ENCODE peak calls at places on chromosome 21, in four cellular contexts. One of them, this sample, is unnamed.

GRCh38 chr21:17048974-17049373 is 463.9 kb upstream of the CXADR start:
- DNase-seq in A549: no peak
- DNase-seq in H1: no peak
- DNase-seq in K562: no peak
- DNase-seq in this sample: no peak

GRCh38 chr21:16193758-16194606 is 464.2 kb downstream of the USP25 start:
- DNase-seq in A549: peak; percentile 4
- DNase-seq in H1: no peak
- DNase-seq in K562: no peak
- DNase-seq in this sample: no peak

GRCh38 chr21:17610862-17611261 is 1.8 kb downstream of the BTG3 start:
- DNase-seq in A549: no peak
- DNase-seq in H1: no peak
- DNase-seq in K562: peak; percentile 40
- DNase-seq in this sample: peak; percentile 13

GRCh38 chr21:37636152-37636860 is 269.7 kb downstream of the DYRK1A start:
- DNase-seq in A549: peak; percentile 49
- DNase-seq in H1: no peak
- DNase-seq in K562: no peak
- DNase-seq in this sample: no peak

GRCh38 chr21:45259206-45259795 is 28.4 kb downstream of the POFUT2 start:
- DNase-seq in A549: no peak
- DNase-seq in H1: peak; percentile 39
- DNase-seq in K562: no peak
- DNase-seq in this sample: no peak

GRCh38 chr21:21624674-21625073 is 626.5 kb downstream of the NCAM2 start:
- DNase-seq in A549: no peak
- DNase-seq in H1: no peak
- DNase-seq in K562: no peak
- DNase-seq in this sample: no peak

GRCh38 chr21:31850886-31851285 is 21.9 kb upstream of the HUNK start:
- DNase-seq in A549: no peak
- DNase-seq in H1: no peak
- DNase-seq in K562: no peak
- DNase-seq in this sample: no peak

GRCh38 chr21:37338671-37339526 is 27.7 kb upstream of the DYRK1A start:
- DNase-seq in A549: peak; percentile 81
- DNase-seq in H1: no peak
- DNase-seq in K562: peak; percentile 89
- DNase-seq in this sample: peak; percentile 79

GRCh38 chr21:16554522-16554921 is 824.7 kb downstream of the USP25 start:
- DNase-seq in A549: no peak
- DNase-seq in H1: no peak
- DNase-seq in K562: no peak
- DNase-seq in this sample: no peak

GRCh38 chr21:32088471-32088870 is 190.4 kb downstream of the MIS18A start:
- DNase-seq in A549: no peak
- DNase-seq in H1: no peak
- DNase-seq in K562: no peak
- DNase-seq in this sample: no peak

GRCh38 chr21:45555251-45555556 is 13.0 kb upstream of the SLC19A1 start:
- DNase-seq in A549: no peak
- DNase-seq in H1: no peak
- DNase-seq in K562: no peak
- DNase-seq in this sample: no peak

GRCh38 chr21:35643176-35643575 is 417.1 kb downstream of the SETD4 start:
- DNase-seq in A549: no peak
- DNase-seq in H1: no peak
- DNase-seq in K562: no peak
- DNase-seq in this sample: no peak

GRCh38 chr21:34141373-34141772 is 68.0 kb downstream of the MRPS6 start:
- DNase-seq in A549: no peak
- DNase-seq in H1: peak; percentile 20
- DNase-seq in K562: no peak
- DNase-seq in this sample: no peak

GRCh38 chr21:35086357-35086756 is 37.3 kb upstream of the RUNX1 start:
- DNase-seq in A549: no peak
- DNase-seq in H1: no peak
- DNase-seq in K562: no peak
- DNase-seq in this sample: no peak

GRCh38 chr21:35252831-35253230 is 203.7 kb upstream of the RUNX1 start:
- DNase-seq in A549: no peak
- DNase-seq in H1: no peak
- DNase-seq in K562: no peak
- DNase-seq in this sample: no peak

GRCh38 chr21:34635307-34635706 is 20.4 kb upstream of the RCAN1 start:
- DNase-seq in A549: no peak
- DNase-seq in H1: peak; percentile 77
- DNase-seq in K562: peak; percentile 53
- DNase-seq in this sample: no peak

GRCh38 chr21:20649231-20649630 is 349.0 kb upstream of the NCAM2 start:
- DNase-seq in A549: no peak
- DNase-seq in H1: no peak
- DNase-seq in K562: no peak
- DNase-seq in this sample: no peak

GRCh38 chr21:45187646-45188045 is 100.0 kb downstream of the POFUT2 start:
- DNase-seq in A549: no peak
- DNase-seq in H1: no peak
- DNase-seq in K562: no peak
- DNase-seq in this sample: no peak

GRCh38 chr21:35303085-35303484 is 254.0 kb upstream of the RUNX1 start:
- DNase-seq in A549: no peak
- DNase-seq in H1: no peak
- DNase-seq in K562: no peak
- DNase-seq in this sample: no peak

GRCh38 chr21:45515241-45516061 is 26.8 kb downstream of the SLC19A1 start:
- DNase-seq in A549: no peak
- DNase-seq in H1: no peak
- DNase-seq in K562: no peak
- DNase-seq in this sample: no peak

GRCh38 chr21:33847586-33848251 is 67.9 kb downstream of the ATP5PO start:
- DNase-seq in A549: no peak
- DNase-seq in H1: no peak
- DNase-seq in K562: no peak
- DNase-seq in this sample: no peak

GRCh38 chr21:23960769-23961168 is 1646.5 kb downstream of the MRPL39 start:
- DNase-seq in A549: no peak
- DNase-seq in H1: no peak
- DNase-seq in K562: no peak
- DNase-seq in this sample: no peak

GRCh38 chr21:35217504-35218060 is 168.5 kb upstream of the RUNX1 start:
- DNase-seq in A549: peak; percentile 6
- DNase-seq in H1: no peak
- DNase-seq in K562: no peak
- DNase-seq in this sample: peak; percentile 10

GRCh38 chr21:37675202-37675801 is 241.0 kb downstream of the KCNJ6 start:
- DNase-seq in A549: peak; percentile 14
- DNase-seq in H1: peak; percentile 96
- DNase-seq in K562: peak; percentile 80
- DNase-seq in this sample: no peak

GRCh38 chr21:38140192-38140905 is 116.4 kb upstream of the KCNJ15 start:
- DNase-seq in A549: peak; percentile 17
- DNase-seq in H1: no peak
- DNase-seq in K562: no peak
- DNase-seq in this sample: no peak

GRCh38 chr21:17679002-17679600 is 66.4 kb upstream of the BTG3 start:
- DNase-seq in A549: peak; percentile 14
- DNase-seq in H1: no peak
- DNase-seq in K562: peak; percentile 59
- DNase-seq in this sample: peak; percentile 57

GRCh38 chr21:32189688-32190483 is 89.0 kb downstream of the MIS18A start:
- DNase-seq in A549: no peak
- DNase-seq in H1: no peak
- DNase-seq in K562: no peak
- DNase-seq in this sample: no peak

GRCh38 chr21:33682992-33683627 is 40.8 kb downstream of the ITSN1 start:
- DNase-seq in A549: peak; percentile 3
- DNase-seq in H1: no peak
- DNase-seq in K562: peak; percentile 67
- DNase-seq in this sample: peak; percentile 56

GRCh38 chr21:28608646-28609045 is 384.0 kb downstream of the LTN1 start:
- DNase-seq in A549: no peak
- DNase-seq in H1: no peak
- DNase-seq in K562: no peak
- DNase-seq in this sample: no peak

GRCh38 chr21:17660449-17660848 is 47.7 kb upstream of the BTG3 start:
- DNase-seq in A549: no peak
- DNase-seq in H1: no peak
- DNase-seq in K562: no peak
- DNase-seq in this sample: no peak

GRCh38 chr21:36246080-36246631 is 73.8 kb upstream of the MORC3 start:
- DNase-seq in A549: no peak
- DNase-seq in H1: no peak
- DNase-seq in K562: no peak
- DNase-seq in this sample: no peak

GRCh38 chr21:10627316-10627863 is 106.0 kb downstream of the TPTE start:
- DNase-seq in A549: no peak
- DNase-seq in H1: no peak
- DNase-seq in K562: no peak
- DNase-seq in this sample: no peak

GRCh38 chr21:19237603-19238002 is 834.0 kb upstream of the TMPRSS15 start:
- DNase-seq in A549: no peak
- DNase-seq in H1: no peak
- DNase-seq in K562: no peak
- DNase-seq in this sample: no peak

GRCh38 chr21:35840197-35840799 is 220.0 kb downstream of the SETD4 start:
- DNase-seq in A549: peak; percentile 5
- DNase-seq in H1: no peak
- DNase-seq in K562: peak; percentile 78
- DNase-seq in this sample: peak; percentile 50

GRCh38 chr21:37341254-37341960 is 25.2 kb upstream of the DYRK1A start:
- DNase-seq in A549: no peak
- DNase-seq in H1: no peak
- DNase-seq in K562: peak; percentile 15
- DNase-seq in this sample: no peak

GRCh38 chr21:37001446-37001845 is 5.1 kb upstream of the RIPPLY3 start:
- DNase-seq in A549: no peak
- DNase-seq in H1: no peak
- DNase-seq in K562: no peak
- DNase-seq in this sample: no peak

GRCh38 chr21:45747802-45748445 is 104.4 kb downstream of the PCBP3 start:
- DNase-seq in A549: peak; percentile 38
- DNase-seq in H1: peak; percentile 45
- DNase-seq in K562: no peak
- DNase-seq in this sample: no peak

GRCh38 chr21:41112740-41113692 is 54.9 kb upstream of the BACE2 start:
- DNase-seq in A549: no peak
- DNase-seq in H1: no peak
- DNase-seq in K562: no peak
- DNase-seq in this sample: no peak
- TF ChIP-seq PHF8 in A549: no peak
- TF ChIP-seq PHF8 in H1: no peak
- TF ChIP-seq PHF8 in K562: no peak
- TF ChIP-seq PHF8 in this sample: no peak

GRCh38 chr21:39388038-39388810 is 39.3 kb upstream of the HMGN1 start:
- DNase-seq in A549: peak; percentile 72
- DNase-seq in H1: peak; percentile 99
- DNase-seq in K562: peak; percentile 96
- DNase-seq in this sample: peak; percentile 67

GRCh38 chr21:39388811-39389155 is 39.9 kb upstream of the HMGN1 start:
- DNase-seq in A549: no peak
- DNase-seq in H1: no peak
- DNase-seq in K562: no peak
- DNase-seq in this sample: no peak

GRCh38 chr21:39386899-39387298 is 38.0 kb upstream of the HMGN1 start:
- DNase-seq in A549: no peak
- DNase-seq in H1: no peak
- DNase-seq in K562: no peak
- DNase-seq in this sample: no peak

GRCh38 chr21:39386194-39386593 is 37.3 kb upstream of the HMGN1 start:
- DNase-seq in A549: no peak
- DNase-seq in H1: no peak
- DNase-seq in K562: no peak
- DNase-seq in this sample: peak; percentile 75

DNA sequence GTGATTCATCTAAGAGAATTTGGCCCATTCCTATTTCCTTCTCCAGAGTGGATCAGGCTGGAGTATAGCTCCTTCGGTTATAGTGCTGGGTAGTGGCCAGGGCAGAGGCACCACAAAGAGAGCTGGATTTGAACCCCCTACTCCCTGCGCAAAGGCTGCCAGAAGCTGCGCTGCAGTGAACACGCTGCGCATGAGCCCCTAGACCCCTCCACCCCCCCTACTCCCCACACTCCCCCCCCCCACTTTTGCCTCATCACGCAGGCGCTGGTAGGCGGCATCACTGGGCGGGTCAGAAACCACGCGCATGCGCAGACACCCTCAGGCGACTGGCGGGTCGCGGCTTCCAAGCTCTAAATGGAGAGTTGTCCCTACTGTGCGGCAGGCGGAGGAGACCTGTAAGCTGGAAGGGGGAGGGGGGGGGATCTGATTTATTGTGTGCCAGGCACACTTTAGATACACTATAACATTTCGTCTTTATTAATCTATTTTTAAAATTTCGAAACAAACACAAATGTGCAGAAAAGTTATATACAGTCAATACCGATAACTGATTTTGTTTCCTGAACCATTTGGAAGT is 38.7 kb upstream of the HMGN1 start:
- DNase-seq in A549: peak; percentile 82
- DNase-seq in H1: peak; percentile 99
- DNase-seq in K562: peak; percentile 98
- DNase-seq in this sample: peak; percentile 83
- TF ChIP-seq PHF8 in A549: no peak
- TF ChIP-seq PHF8 in H1: no peak
- TF ChIP-seq PHF8 in K562: peak; percentile 61
- TF ChIP-seq PHF8 in this sample: peak; percentile 8

GRCh38 chr21:29904359-29905282 is 35.2 kb downstream of the GRIK1 start:
- DNase-seq in A549: no peak
- DNase-seq in H1: no peak
- DNase-seq in K562: peak; percentile 52
- DNase-seq in this sample: no peak
- TF ChIP-seq PHF8 in A549: no peak
- TF ChIP-seq PHF8 in H1: no peak
- TF ChIP-seq PHF8 in K562: no peak
- TF ChIP-seq PHF8 in this sample: no peak

GRCh38 chr21:14435423-14435822 is 52.5 kb upstream of the HSPA13 start:
- DNase-seq in A549: no peak
- DNase-seq in H1: no peak
- DNase-seq in K562: no peak
- DNase-seq in this sample: no peak

DNA sequence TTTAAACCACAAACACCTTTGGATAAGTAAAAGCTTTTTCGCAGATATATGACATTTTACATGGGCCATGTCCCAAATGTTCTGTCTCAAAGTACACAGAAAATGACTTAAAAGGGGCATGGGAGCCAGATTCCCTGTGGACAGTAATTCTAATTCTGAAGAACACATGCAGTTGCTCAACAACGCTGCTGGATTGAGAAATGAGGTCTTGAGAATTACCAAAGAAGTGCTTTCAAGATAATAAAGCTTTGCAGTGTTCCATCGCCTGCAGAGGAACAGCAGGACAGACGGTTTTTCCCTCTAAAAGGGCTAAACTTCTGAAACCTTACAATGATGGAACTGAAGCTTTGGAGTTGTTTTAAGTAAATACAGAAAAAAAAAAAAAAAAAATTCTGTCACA is 55.3 kb upstream of the HSPA13 start:
- DNase-seq in A549: no peak
- DNase-seq in H1: no peak
- DNase-seq in K562: no peak
- DNase-seq in this sample: no peak
- TF ChIP-seq PHF8 in A549: no peak
- TF ChIP-seq PHF8 in H1: no peak
- TF ChIP-seq PHF8 in K562: no peak
- TF ChIP-seq PHF8 in this sample: no peak